ENCODE peak calls at places on chromosomes 1 and 21, in five cellular contexts. One of them, this sample, is unnamed.

GRCh38 chr1:91693542-91693941 is 192.4 kb downstream of the TGFBR3 start:
- DNase-seq in fibroblast of pulmonary artery: peak
- DNase-seq in cardiac fibroblast: peak
- DNase-seq in fibroblast of villous mesenchyme: no peak
- DNase-seq in neural crest cell: no peak
- DNase-seq in this sample: no peak

GRCh38 chr1:117895482-117896114 is 33.8 kb downstream of the GDAP2 start:
- DNase-seq in fibroblast of pulmonary artery: peak
- DNase-seq in cardiac fibroblast: peak
- DNase-seq in fibroblast of villous mesenchyme: peak
- DNase-seq in neural crest cell: peak
- DNase-seq in this sample: peak

GRCh38 chr1:72186733-72187307 is 95.5 kb downstream of the NEGR1 start:
- DNase-seq in fibroblast of pulmonary artery: peak
- DNase-seq in cardiac fibroblast: peak
- DNase-seq in fibroblast of villous mesenchyme: peak
- DNase-seq in neural crest cell: no peak
- DNase-seq in this sample: no peak

GRCh38 chr1:112618721-112619517 is at the start of gene ST7L:
- DNase-seq in fibroblast of pulmonary artery: peak
- DNase-seq in cardiac fibroblast: peak
- DNase-seq in fibroblast of villous mesenchyme: peak
- DNase-seq in neural crest cell: peak
- DNase-seq in this sample: peak

GRCh38 chr1:92080128-92080985 is at the start of gene BTBD8:
- DNase-seq in fibroblast of pulmonary artery: peak
- DNase-seq in cardiac fibroblast: peak
- DNase-seq in fibroblast of villous mesenchyme: peak
- DNase-seq in neural crest cell: peak
- DNase-seq in this sample: peak

GRCh38 chr1:67149179-67149770 is 14.5 kb upstream of the C1orf141 start:
- DNase-seq in fibroblast of pulmonary artery: peak
- DNase-seq in cardiac fibroblast: peak
- DNase-seq in fibroblast of villous mesenchyme: peak
- DNase-seq in neural crest cell: peak
- DNase-seq in this sample: peak

GRCh38 chr1:186375929-186376330 is 292 bp downstream of the ODR4 start:
- DNase-seq in fibroblast of pulmonary artery: no peak
- DNase-seq in cardiac fibroblast: no peak
- DNase-seq in fibroblast of villous mesenchyme: no peak
- DNase-seq in neural crest cell: no peak
- DNase-seq in this sample: no peak

GRCh38 chr1:173420330-173420806 is 56.8 kb upstream of the PRDX6 start:
- DNase-seq in fibroblast of pulmonary artery: peak
- DNase-seq in cardiac fibroblast: peak
- DNase-seq in fibroblast of villous mesenchyme: peak
- DNase-seq in neural crest cell: peak
- DNase-seq in this sample: peak

GRCh38 chr1:221100196-221100950 is 221.1 kb downstream of the HLX start:
- DNase-seq in fibroblast of pulmonary artery: peak
- DNase-seq in cardiac fibroblast: peak
- DNase-seq in fibroblast of villous mesenchyme: peak
- DNase-seq in neural crest cell: no peak
- DNase-seq in this sample: no peak

GRCh38 chr21:14527690-14528652 is 18.1 kb downstream of the SAMSN1 start:
- DNase-seq in fibroblast of pulmonary artery: no peak
- DNase-seq in cardiac fibroblast: peak
- DNase-seq in fibroblast of villous mesenchyme: no peak
- DNase-seq in neural crest cell: no peak
- DNase-seq in this sample: no peak

GRCh38 chr1:39183503-39184353 is 20.8 kb upstream of the MACF1 start:
- DNase-seq in fibroblast of pulmonary artery: peak
- DNase-seq in cardiac fibroblast: peak
- DNase-seq in fibroblast of villous mesenchyme: peak
- DNase-seq in neural crest cell: no peak
- DNase-seq in this sample: no peak

GRCh38 chr1:231844986-231845502 is 218.5 kb downstream of the DISC1 start:
- DNase-seq in fibroblast of pulmonary artery: no peak
- DNase-seq in cardiac fibroblast: no peak
- DNase-seq in fibroblast of villous mesenchyme: peak
- DNase-seq in neural crest cell: no peak
- DNase-seq in this sample: no peak

GRCh38 chr1:52672946-52673345 is 25.2 kb downstream of the COA7 start:
- DNase-seq in fibroblast of pulmonary artery: no peak
- DNase-seq in cardiac fibroblast: no peak
- DNase-seq in fibroblast of villous mesenchyme: no peak
- DNase-seq in neural crest cell: no peak
- DNase-seq in this sample: no peak

GRCh38 chr1:13662498-13662897 is 37.5 kb upstream of the PRDM2 start:
- DNase-seq in fibroblast of pulmonary artery: peak
- DNase-seq in cardiac fibroblast: peak
- DNase-seq in fibroblast of villous mesenchyme: peak
- DNase-seq in neural crest cell: no peak
- DNase-seq in this sample: no peak

GRCh38 chr1:232954594-232955365 is 4.4 kb downstream of the NTPCR start:
- DNase-seq in fibroblast of pulmonary artery: no peak
- DNase-seq in cardiac fibroblast: peak
- DNase-seq in fibroblast of villous mesenchyme: no peak
- DNase-seq in neural crest cell: no peak
- DNase-seq in this sample: no peak

GRCh38 chr1:155082941-155083541 is 4.4 kb downstream of the EFNA3 start:
- DNase-seq in fibroblast of pulmonary artery: no peak
- DNase-seq in cardiac fibroblast: no peak
- DNase-seq in fibroblast of villous mesenchyme: no peak
- DNase-seq in neural crest cell: no peak
- DNase-seq in this sample: no peak

GRCh38 chr1:9375912-9376311 is 83.2 kb downstream of the SPSB1 start:
- DNase-seq in fibroblast of pulmonary artery: no peak
- DNase-seq in cardiac fibroblast: no peak
- DNase-seq in fibroblast of villous mesenchyme: peak
- DNase-seq in neural crest cell: no peak
- DNase-seq in this sample: no peak

GRCh38 chr1:61184035-61184713 is 101.8 kb downstream of the NFIA start:
- DNase-seq in fibroblast of pulmonary artery: peak
- DNase-seq in cardiac fibroblast: peak
- DNase-seq in fibroblast of villous mesenchyme: peak
- DNase-seq in neural crest cell: no peak
- DNase-seq in this sample: no peak

GRCh38 chr1:116824631-116825399 is 70.6 kb downstream of the CD2 start:
- DNase-seq in fibroblast of pulmonary artery: peak
- DNase-seq in cardiac fibroblast: peak
- DNase-seq in fibroblast of villous mesenchyme: no peak
- DNase-seq in neural crest cell: no peak
- DNase-seq in this sample: no peak

GRCh38 chr1:7534061-7534825 is 236.9 kb upstream of the VAMP3 start:
- DNase-seq in fibroblast of pulmonary artery: no peak
- DNase-seq in cardiac fibroblast: no peak
- DNase-seq in fibroblast of villous mesenchyme: no peak
- DNase-seq in neural crest cell: no peak
- DNase-seq in this sample: peak

GRCh38 chr1:165742194-165742593 is 26.5 kb downstream of the TMCO1 start:
- DNase-seq in fibroblast of pulmonary artery: no peak
- DNase-seq in cardiac fibroblast: no peak
- DNase-seq in fibroblast of villous mesenchyme: no peak
- DNase-seq in neural crest cell: no peak
- DNase-seq in this sample: peak

DNA sequence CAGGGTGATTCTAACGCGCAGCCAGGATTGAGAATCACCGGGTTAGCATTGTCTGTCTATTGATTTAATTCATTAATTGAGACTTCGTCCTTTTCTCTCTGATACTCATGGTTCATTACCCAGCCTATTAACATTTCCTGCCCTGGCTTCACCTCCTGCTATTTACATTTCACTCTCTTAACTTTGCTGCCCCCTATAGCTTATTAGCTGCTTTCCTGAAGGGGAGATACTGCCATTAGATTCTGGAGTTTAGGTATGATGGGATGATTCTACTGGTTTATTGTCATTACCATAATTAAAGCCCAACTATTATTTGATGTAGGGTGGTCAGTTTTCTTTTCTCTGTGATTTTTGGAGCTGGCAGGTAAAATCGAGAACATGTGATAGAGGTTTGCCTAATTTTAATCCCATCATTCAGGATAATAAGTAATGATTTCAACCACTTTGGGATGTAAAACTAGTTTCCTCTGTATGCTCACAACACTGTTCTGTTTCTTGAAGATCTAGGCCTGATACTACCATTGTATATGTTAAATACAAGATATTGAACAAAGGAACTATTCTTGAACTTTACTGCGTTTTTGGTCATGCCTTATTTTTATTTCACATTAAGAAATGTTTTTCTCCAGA is 6.4 kb downstream of the PPP2R5A start:
- DNase-seq in fibroblast of pulmonary artery: peak
- DNase-seq in cardiac fibroblast: peak
- DNase-seq in fibroblast of villous mesenchyme: peak
- DNase-seq in neural crest cell: no peak
- DNase-seq in this sample: no peak
- TF ChIP-seq CTCF in fibroblast of pulmonary artery: peak
- TF ChIP-seq CTCF in cardiac fibroblast: peak
- TF ChIP-seq CTCF in fibroblast of villous mesenchyme: peak
- TF ChIP-seq CTCF in neural crest cell: peak
- TF ChIP-seq CTCF in this sample: peak

DNA sequence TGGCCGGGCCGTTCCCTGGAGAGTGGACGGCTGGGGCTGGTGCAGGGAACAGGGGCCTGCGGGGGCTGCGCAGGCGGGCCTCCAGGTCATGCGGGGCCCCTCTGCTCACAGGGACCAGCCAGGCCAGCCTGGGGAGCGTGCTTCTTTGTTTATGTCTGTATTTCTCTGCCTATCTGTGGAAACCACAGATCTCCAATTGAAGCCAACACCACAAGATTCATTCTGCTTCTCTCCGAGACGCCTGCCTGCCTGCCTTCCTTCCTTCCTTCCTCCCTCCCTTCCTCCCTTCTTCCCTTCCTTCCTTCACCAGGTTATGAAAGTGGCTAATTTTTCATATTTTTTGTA is 39.9 kb upstream of the HMGN1 start:
- DNase-seq in fibroblast of pulmonary artery: no peak
- DNase-seq in cardiac fibroblast: no peak
- DNase-seq in fibroblast of villous mesenchyme: no peak
- DNase-seq in neural crest cell: no peak
- DNase-seq in this sample: no peak
- TF ChIP-seq CTCF in fibroblast of pulmonary artery: no peak
- TF ChIP-seq CTCF in cardiac fibroblast: no peak
- TF ChIP-seq CTCF in fibroblast of villous mesenchyme: no peak
- TF ChIP-seq CTCF in neural crest cell: no peak
- TF ChIP-seq CTCF in this sample: peak

GRCh38 chr1:205144751-205145150 is 23.0 kb upstream of the RBBP5 start:
- DNase-seq in fibroblast of pulmonary artery: peak
- DNase-seq in cardiac fibroblast: peak
- DNase-seq in fibroblast of villous mesenchyme: peak
- DNase-seq in neural crest cell: no peak
- DNase-seq in this sample: no peak

GRCh38 chr1:205144046-205144720 is 22.4 kb upstream of the RBBP5 start:
- DNase-seq in fibroblast of pulmonary artery: no peak
- DNase-seq in cardiac fibroblast: no peak
- DNase-seq in fibroblast of villous mesenchyme: no peak
- DNase-seq in neural crest cell: no peak
- DNase-seq in this sample: no peak

GRCh38 chr1:205142105-205142475 is 20.3 kb upstream of the RBBP5 start:
- DNase-seq in fibroblast of pulmonary artery: no peak
- DNase-seq in cardiac fibroblast: no peak
- DNase-seq in fibroblast of villous mesenchyme: no peak
- DNase-seq in neural crest cell: no peak
- DNase-seq in this sample: no peak

GRCh38 chr1:205140113-205140512 is 18.3 kb upstream of the RBBP5 start:
- DNase-seq in fibroblast of pulmonary artery: no peak
- DNase-seq in cardiac fibroblast: no peak
- DNase-seq in fibroblast of villous mesenchyme: no peak
- DNase-seq in neural crest cell: no peak
- DNase-seq in this sample: no peak

DNA sequence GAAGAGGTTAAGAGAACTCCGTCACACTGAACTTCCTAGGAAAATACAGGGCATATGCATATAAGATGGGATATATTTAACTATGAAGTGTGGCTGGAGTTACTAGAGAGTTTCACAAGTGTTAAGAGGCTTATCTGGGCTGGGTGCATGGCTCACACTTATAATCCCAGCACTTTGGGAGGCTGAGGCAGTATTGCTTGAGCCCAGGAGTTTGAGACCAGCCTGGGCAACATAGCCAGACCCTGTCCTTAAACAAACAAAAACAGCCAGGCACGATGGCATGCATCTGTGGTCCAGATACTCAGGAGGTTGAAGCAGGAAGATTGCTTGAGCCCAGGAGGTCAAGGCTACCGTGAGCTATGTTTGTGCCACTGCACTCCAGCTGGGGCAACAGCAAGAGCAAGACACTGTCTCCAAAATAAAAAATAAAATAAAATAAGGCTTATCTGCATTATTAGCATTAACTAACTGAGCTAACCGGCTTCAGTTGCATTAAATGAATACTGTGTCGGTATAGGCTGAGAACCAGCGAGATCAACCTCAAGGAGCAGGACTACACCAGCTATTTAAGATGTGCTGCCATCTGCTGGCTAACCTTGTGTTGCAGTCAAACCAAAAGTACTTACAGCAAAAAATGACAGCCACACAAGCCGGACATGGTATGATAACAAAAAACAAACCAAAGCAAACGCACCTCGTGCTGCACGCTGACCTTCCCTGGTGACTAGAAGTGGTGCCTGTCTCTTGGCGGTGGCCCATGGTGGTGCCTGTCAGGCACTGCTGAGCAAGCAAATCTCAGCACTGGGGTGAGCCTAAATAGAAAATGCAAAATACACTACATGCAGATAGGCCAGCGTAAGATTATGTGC is 19.7 kb upstream of the RBBP5 start:
- DNase-seq in fibroblast of pulmonary artery: peak
- DNase-seq in cardiac fibroblast: peak
- DNase-seq in fibroblast of villous mesenchyme: peak
- DNase-seq in neural crest cell: peak
- DNase-seq in this sample: peak
- TF ChIP-seq CTCF in fibroblast of pulmonary artery: peak
- TF ChIP-seq CTCF in cardiac fibroblast: peak
- TF ChIP-seq CTCF in fibroblast of villous mesenchyme: peak
- TF ChIP-seq CTCF in neural crest cell: peak
- TF ChIP-seq CTCF in this sample: peak

GRCh38 chr21:36706951-36707762 is 8.2 kb downstream of the SIM2 start:
- DNase-seq in fibroblast of pulmonary artery: peak
- DNase-seq in cardiac fibroblast: peak
- DNase-seq in fibroblast of villous mesenchyme: no peak
- DNase-seq in neural crest cell: no peak
- DNase-seq in this sample: no peak
- TF ChIP-seq CTCF in fibroblast of pulmonary artery: peak
- TF ChIP-seq CTCF in cardiac fibroblast: no peak
- TF ChIP-seq CTCF in fibroblast of villous mesenchyme: no peak
- TF ChIP-seq CTCF in neural crest cell: no peak
- TF ChIP-seq CTCF in this sample: no peak